ENCODE peak calls at places on chromosomes 7 and 10, in ten cellular contexts. One of them, this sample, is unnamed. For H3K36me3 and H3K4me1, the result is how much of the 10 kb centered on the place peaks cover.

GRCh38 chr10:21702633-21703111 is 168.6 kb downstream of the MLLT10 start:
- DNase-seq in suprapubic skin: no peak
- DNase-seq in heart left ventricle: no peak
- DNase-seq in psoas muscle: no peak
- DNase-seq in breast epithelium: no peak
- DNase-seq in K562: no peak
- DNase-seq in BE2C: no peak
- DNase-seq in CD4-positive, alpha-beta memory T cell: peak
- DNase-seq in Karpas-422: no peak
- DNase-seq in GM23248: no peak
- DNase-seq in this sample: no peak

GRCh38 chr10:12872577-12872976 is 128.9 kb downstream of the CCDC3 start:
- DNase-seq in GM23248: no peak
- DNase-seq in psoas muscle: no peak
- DNase-seq in Karpas-422: no peak
- DNase-seq in breast epithelium: no peak
- DNase-seq in heart left ventricle: no peak
- DNase-seq in BE2C: no peak
- DNase-seq in CD4-positive, alpha-beta memory T cell: no peak
- DNase-seq in K562: no peak
- DNase-seq in suprapubic skin: no peak
- DNase-seq in this sample: no peak

GRCh38 chr10:132321726-132322125 is 10.3 kb upstream of the LRRC27 start:
- DNase-seq in suprapubic skin: peak
- DNase-seq in psoas muscle: no peak
- DNase-seq in BE2C: no peak
- DNase-seq in K562: no peak
- DNase-seq in CD4-positive, alpha-beta memory T cell: no peak
- DNase-seq in GM23248: no peak
- DNase-seq in breast epithelium: no peak
- DNase-seq in Karpas-422: no peak
- DNase-seq in heart left ventricle: no peak
- DNase-seq in this sample: no peak

GRCh38 chr7:81791578-81792524 is 22.0 kb upstream of the HGF start:
- DNase-seq in Karpas-422: no peak
- DNase-seq in heart left ventricle: no peak
- DNase-seq in breast epithelium: no peak
- DNase-seq in GM23248: no peak
- DNase-seq in K562: no peak
- DNase-seq in BE2C: no peak
- DNase-seq in psoas muscle: no peak
- DNase-seq in suprapubic skin: no peak
- DNase-seq in CD4-positive, alpha-beta memory T cell: no peak
- DNase-seq in this sample: no peak

GRCh38 chr10:84944187-84944586 is 615.8 kb downstream of the CCSER2 start:
- DNase-seq in heart left ventricle: no peak
- DNase-seq in GM23248: no peak
- DNase-seq in Karpas-422: no peak
- DNase-seq in psoas muscle: no peak
- DNase-seq in suprapubic skin: no peak
- DNase-seq in breast epithelium: no peak
- DNase-seq in K562: no peak
- DNase-seq in CD4-positive, alpha-beta memory T cell: no peak
- DNase-seq in BE2C: no peak
- DNase-seq in this sample: no peak

GRCh38 chr7:131586259-131586658 is 29.8 kb upstream of the PODXL start:
- DNase-seq in breast epithelium: no peak
- DNase-seq in heart left ventricle: no peak
- DNase-seq in K562: peak
- DNase-seq in GM23248: no peak
- DNase-seq in Karpas-422: no peak
- DNase-seq in BE2C: no peak
- DNase-seq in CD4-positive, alpha-beta memory T cell: no peak
- DNase-seq in suprapubic skin: no peak
- DNase-seq in psoas muscle: no peak
- DNase-seq in this sample: no peak

GRCh38 chr10:71719042-71719441 is 536 bp downstream of the C10orf105 start:
- DNase-seq in GM23248: peak
- DNase-seq in heart left ventricle: no peak
- DNase-seq in suprapubic skin: peak
- DNase-seq in breast epithelium: no peak
- DNase-seq in K562: no peak
- DNase-seq in Karpas-422: no peak
- DNase-seq in psoas muscle: peak
- DNase-seq in CD4-positive, alpha-beta memory T cell: no peak
- DNase-seq in BE2C: no peak
- DNase-seq in this sample: no peak

GRCh38 chr10:97854735-97855134 is 5.1 kb downstream of the GOLGA7B start:
- DNase-seq in breast epithelium: no peak
- DNase-seq in heart left ventricle: no peak
- DNase-seq in K562: no peak
- DNase-seq in suprapubic skin: no peak
- DNase-seq in psoas muscle: no peak
- DNase-seq in BE2C: no peak
- DNase-seq in Karpas-422: no peak
- DNase-seq in CD4-positive, alpha-beta memory T cell: no peak
- DNase-seq in GM23248: no peak
- DNase-seq in this sample: no peak

DNA sequence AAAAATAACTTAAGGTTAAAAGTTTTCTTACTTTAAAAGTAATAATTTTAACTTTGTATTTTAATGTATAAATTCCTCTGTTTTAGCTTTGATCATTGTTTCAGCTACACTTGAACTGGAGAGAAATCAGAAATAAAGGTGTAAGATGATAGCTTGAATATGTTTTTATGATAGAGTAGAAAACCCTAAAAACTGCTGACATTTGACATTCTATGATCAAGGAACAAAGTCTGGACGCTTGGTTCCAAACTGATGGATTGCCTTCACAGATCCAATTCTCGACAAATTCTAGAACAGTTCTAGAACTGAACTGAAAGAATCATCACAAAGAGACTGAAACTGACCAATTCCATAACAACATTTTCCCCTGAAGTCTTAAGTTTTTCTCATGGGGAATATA is at the start of gene ANKRD61:
- DNase-seq in breast epithelium: no peak
- DNase-seq in CD4-positive, alpha-beta memory T cell: no peak
- DNase-seq in heart left ventricle: no peak
- DNase-seq in suprapubic skin: no peak
- DNase-seq in GM23248: no peak
- DNase-seq in K562: no peak
- DNase-seq in Karpas-422: no peak
- DNase-seq in psoas muscle: no peak
- DNase-seq in BE2C: no peak
- DNase-seq in this sample: no peak
- H3K36me3 ChIP-seq in breast epithelium: under half
- H3K36me3 ChIP-seq in CD4-positive, alpha-beta memory T cell: under half
- H3K36me3 ChIP-seq in heart left ventricle: under half
- H3K36me3 ChIP-seq in suprapubic skin: half or more
- H3K36me3 ChIP-seq in GM23248: half or more
- H3K36me3 ChIP-seq in K562: half or more
- H3K36me3 ChIP-seq in Karpas-422: under half
- H3K36me3 ChIP-seq in psoas muscle: under half
- H3K36me3 ChIP-seq in BE2C: half or more
- H3K36me3 ChIP-seq in this sample: under half

GRCh38 chr10:32331606-32332005 is 15.4 kb downstream of the EPC1 start:
- DNase-seq in breast epithelium: no peak
- DNase-seq in CD4-positive, alpha-beta memory T cell: no peak
- DNase-seq in Karpas-422: no peak
- DNase-seq in GM23248: no peak
- DNase-seq in suprapubic skin: no peak
- DNase-seq in psoas muscle: no peak
- DNase-seq in heart left ventricle: no peak
- DNase-seq in BE2C: no peak
- DNase-seq in K562: no peak
- DNase-seq in this sample: no peak

GRCh38 chr10:32333849-32334248 is 13.1 kb downstream of the EPC1 start:
- DNase-seq in K562: no peak
- DNase-seq in suprapubic skin: no peak
- DNase-seq in GM23248: no peak
- DNase-seq in CD4-positive, alpha-beta memory T cell: no peak
- DNase-seq in heart left ventricle: no peak
- DNase-seq in BE2C: no peak
- DNase-seq in Karpas-422: no peak
- DNase-seq in breast epithelium: no peak
- DNase-seq in psoas muscle: no peak
- DNase-seq in this sample: no peak

GRCh38 chr10:32329061-32329460 is 17.9 kb downstream of the EPC1 start:
- DNase-seq in K562: no peak
- DNase-seq in GM23248: no peak
- DNase-seq in suprapubic skin: no peak
- DNase-seq in CD4-positive, alpha-beta memory T cell: no peak
- DNase-seq in heart left ventricle: no peak
- DNase-seq in BE2C: no peak
- DNase-seq in Karpas-422: no peak
- DNase-seq in breast epithelium: no peak
- DNase-seq in psoas muscle: no peak
- DNase-seq in this sample: no peak

GRCh38 chr10:32328499-32328898 is 18.5 kb downstream of the EPC1 start:
- DNase-seq in Karpas-422: no peak
- DNase-seq in GM23248: no peak
- DNase-seq in heart left ventricle: no peak
- DNase-seq in psoas muscle: no peak
- DNase-seq in suprapubic skin: no peak
- DNase-seq in breast epithelium: no peak
- DNase-seq in K562: no peak
- DNase-seq in BE2C: no peak
- DNase-seq in CD4-positive, alpha-beta memory T cell: no peak
- DNase-seq in this sample: no peak

GRCh38 chr10:32332299-32332750 is 14.6 kb downstream of the EPC1 start:
- DNase-seq in heart left ventricle: no peak
- DNase-seq in breast epithelium: no peak
- DNase-seq in Karpas-422: no peak
- DNase-seq in BE2C: peak
- DNase-seq in psoas muscle: no peak
- DNase-seq in CD4-positive, alpha-beta memory T cell: peak
- DNase-seq in GM23248: no peak
- DNase-seq in suprapubic skin: no peak
- DNase-seq in K562: no peak
- DNase-seq in this sample: no peak
- H3K4me1 ChIP-seq in heart left ventricle: half or more
- H3K4me1 ChIP-seq in breast epithelium: under half
- H3K4me1 ChIP-seq in Karpas-422: under half
- H3K4me1 ChIP-seq in BE2C: under half
- H3K4me1 ChIP-seq in psoas muscle: half or more
- H3K4me1 ChIP-seq in CD4-positive, alpha-beta memory T cell: half or more
- H3K4me1 ChIP-seq in GM23248: under half
- H3K4me1 ChIP-seq in suprapubic skin: half or more
- H3K4me1 ChIP-seq in K562: under half
- H3K4me1 ChIP-seq in this sample: under half

DNA sequence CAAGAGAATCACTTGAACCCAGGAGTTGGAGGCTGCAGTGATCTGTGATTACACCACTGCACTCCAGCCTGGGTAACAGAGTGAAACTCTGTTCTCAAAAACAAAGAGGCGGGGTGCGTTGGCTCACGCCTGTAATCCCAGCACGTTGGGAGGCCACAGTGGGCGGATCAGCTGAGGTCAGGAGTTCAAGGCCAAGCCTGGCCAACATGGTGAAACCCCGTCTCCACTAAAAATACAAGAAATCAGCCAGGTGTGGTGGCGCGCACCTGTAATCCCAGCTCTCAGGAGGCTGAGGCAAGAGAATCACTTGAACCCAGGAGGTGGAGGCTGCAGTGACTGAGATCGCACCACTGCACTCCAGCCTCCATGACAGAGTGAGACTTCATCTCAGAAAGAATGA is 42.4 kb upstream of the NCAPG2 start:
- DNase-seq in Karpas-422: no peak
- DNase-seq in CD4-positive, alpha-beta memory T cell: no peak
- DNase-seq in heart left ventricle: no peak
- DNase-seq in K562: no peak
- DNase-seq in breast epithelium: no peak
- DNase-seq in BE2C: no peak
- DNase-seq in psoas muscle: no peak
- DNase-seq in suprapubic skin: no peak
- DNase-seq in GM23248: no peak
- DNase-seq in this sample: no peak
- H3K36me3 ChIP-seq in Karpas-422: under half
- H3K36me3 ChIP-seq in CD4-positive, alpha-beta memory T cell: under half
- H3K36me3 ChIP-seq in heart left ventricle: under half
- H3K36me3 ChIP-seq in K562: half or more
- H3K36me3 ChIP-seq in breast epithelium: under half
- H3K36me3 ChIP-seq in BE2C: under half
- H3K36me3 ChIP-seq in psoas muscle: under half
- H3K36me3 ChIP-seq in suprapubic skin: half or more
- H3K36me3 ChIP-seq in GM23248: under half
- H3K36me3 ChIP-seq in this sample: under half

GRCh38 chr7:33725641-33726040 is 179.7 kb upstream of the BMPER start:
- DNase-seq in K562: no peak
- DNase-seq in BE2C: no peak
- DNase-seq in Karpas-422: peak
- DNase-seq in suprapubic skin: no peak
- DNase-seq in psoas muscle: no peak
- DNase-seq in breast epithelium: no peak
- DNase-seq in GM23248: no peak
- DNase-seq in CD4-positive, alpha-beta memory T cell: no peak
- DNase-seq in heart left ventricle: no peak
- DNase-seq in this sample: no peak

GRCh38 chr7:33727415-33727814 is 177.9 kb upstream of the BMPER start:
- DNase-seq in BE2C: no peak
- DNase-seq in heart left ventricle: no peak
- DNase-seq in psoas muscle: no peak
- DNase-seq in K562: no peak
- DNase-seq in Karpas-422: peak
- DNase-seq in GM23248: no peak
- DNase-seq in CD4-positive, alpha-beta memory T cell: no peak
- DNase-seq in breast epithelium: no peak
- DNase-seq in suprapubic skin: no peak
- DNase-seq in this sample: no peak

GRCh38 chr7:33724201-33724600 is 181.1 kb upstream of the BMPER start:
- DNase-seq in BE2C: no peak
- DNase-seq in K562: no peak
- DNase-seq in CD4-positive, alpha-beta memory T cell: no peak
- DNase-seq in breast epithelium: no peak
- DNase-seq in psoas muscle: no peak
- DNase-seq in heart left ventricle: no peak
- DNase-seq in suprapubic skin: no peak
- DNase-seq in Karpas-422: no peak
- DNase-seq in GM23248: no peak
- DNase-seq in this sample: no peak

GRCh38 chr7:33725111-33725510 is 180.2 kb upstream of the BMPER start:
- DNase-seq in breast epithelium: no peak
- DNase-seq in K562: no peak
- DNase-seq in GM23248: no peak
- DNase-seq in CD4-positive, alpha-beta memory T cell: no peak
- DNase-seq in suprapubic skin: no peak
- DNase-seq in BE2C: peak
- DNase-seq in Karpas-422: no peak
- DNase-seq in heart left ventricle: no peak
- DNase-seq in psoas muscle: no peak
- DNase-seq in this sample: no peak

DNA sequence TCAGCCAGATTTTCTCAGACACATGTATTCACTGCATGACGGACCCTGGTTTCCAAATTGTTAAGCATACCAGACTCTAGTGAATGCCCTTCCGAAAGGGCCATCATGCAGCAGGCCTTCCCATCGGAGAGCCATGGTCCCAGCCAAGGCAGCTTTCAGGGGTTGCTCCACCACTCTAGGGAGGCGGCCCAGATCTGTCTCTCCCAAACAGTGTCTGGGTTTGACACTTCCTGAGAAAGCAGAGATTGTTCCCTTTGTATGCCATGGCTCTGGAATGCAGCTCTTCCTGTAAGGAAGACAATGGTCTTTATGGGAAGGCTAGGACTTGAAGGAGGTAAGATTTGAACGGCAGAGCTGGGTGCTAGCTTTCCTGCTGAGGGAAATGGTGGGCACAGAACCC is 178.8 kb upstream of the BMPER start:
- DNase-seq in heart left ventricle: no peak
- DNase-seq in BE2C: no peak
- DNase-seq in suprapubic skin: no peak
- DNase-seq in GM23248: no peak
- DNase-seq in CD4-positive, alpha-beta memory T cell: no peak
- DNase-seq in Karpas-422: peak
- DNase-seq in K562: no peak
- DNase-seq in psoas muscle: no peak
- DNase-seq in breast epithelium: no peak
- DNase-seq in this sample: no peak
- H3K4me1 ChIP-seq in heart left ventricle: under half
- H3K4me1 ChIP-seq in BE2C: under half
- H3K4me1 ChIP-seq in suprapubic skin: under half
- H3K4me1 ChIP-seq in GM23248: under half
- H3K4me1 ChIP-seq in CD4-positive, alpha-beta memory T cell: under half
- H3K4me1 ChIP-seq in Karpas-422: under half
- H3K4me1 ChIP-seq in K562: under half
- H3K4me1 ChIP-seq in psoas muscle: under half
- H3K4me1 ChIP-seq in breast epithelium: under half
- H3K4me1 ChIP-seq in this sample: under half

This sample was measured in lung.